ENCODE peak calls at places on chromosomes 2 and 18, in seven cellular contexts. One of them, this sample, is unnamed.

GRCh38 chr2:169221745-169222369 is 140.5 kb downstream of the LRP2 start:
- DNase-seq in AG20443: no peak
- DNase-seq in brain microvascular endothelial cell: no peak
- DNase-seq in CD8-positive, alpha-beta memory T cell: no peak
- DNase-seq in stimulated activated CD8-positive, alpha-beta memory T cell treated with anti-CD3 and anti-CD28 coated beads, Interleukin-4, amount 100 ng/mL, for 4 hours: no peak
- DNase-seq in NT2/D1: no peak
- DNase-seq in IMR-90: no peak
- DNase-seq in this sample: no peak

GRCh38 chr2:241036964-241037421 is 38.6 kb downstream of the SNED1 start:
- DNase-seq in NT2/D1: no peak
- DNase-seq in IMR-90: no peak
- DNase-seq in CD8-positive, alpha-beta memory T cell: no peak
- DNase-seq in brain microvascular endothelial cell: no peak
- DNase-seq in stimulated activated CD8-positive, alpha-beta memory T cell treated with anti-CD3 and anti-CD28 coated beads, Interleukin-4, amount 100 ng/mL, for 4 hours: no peak
- DNase-seq in AG20443: no peak
- DNase-seq in this sample: no peak

GRCh38 chr18:56258178-56258577 is 380.2 kb downstream of the TXNL1 start:
- DNase-seq in IMR-90: peak; percentile 21
- DNase-seq in brain microvascular endothelial cell: no peak
- DNase-seq in stimulated activated CD8-positive, alpha-beta memory T cell treated with anti-CD3 and anti-CD28 coated beads, Interleukin-4, amount 100 ng/mL, for 4 hours: no peak
- DNase-seq in CD8-positive, alpha-beta memory T cell: no peak
- DNase-seq in NT2/D1: no peak
- DNase-seq in AG20443: no peak
- DNase-seq in this sample: no peak

GRCh38 chr2:15112216-15112615 is 448.9 kb downstream of the NBAS start:
- DNase-seq in AG20443: no peak
- DNase-seq in NT2/D1: no peak
- DNase-seq in stimulated activated CD8-positive, alpha-beta memory T cell treated with anti-CD3 and anti-CD28 coated beads, Interleukin-4, amount 100 ng/mL, for 4 hours: no peak
- DNase-seq in IMR-90: peak; percentile 56
- DNase-seq in CD8-positive, alpha-beta memory T cell: no peak
- DNase-seq in brain microvascular endothelial cell: no peak
- DNase-seq in this sample: peak; percentile 62

GRCh38 chr2:29053223-29053622 is 21.1 kb downstream of the PCARE start:
- DNase-seq in CD8-positive, alpha-beta memory T cell: no peak
- DNase-seq in AG20443: no peak
- DNase-seq in NT2/D1: peak; percentile 42
- DNase-seq in IMR-90: peak; percentile 10
- DNase-seq in brain microvascular endothelial cell: no peak
- DNase-seq in stimulated activated CD8-positive, alpha-beta memory T cell treated with anti-CD3 and anti-CD28 coated beads, Interleukin-4, amount 100 ng/mL, for 4 hours: no peak
- DNase-seq in this sample: no peak

GRCh38 chr18:49360582-49360981 is 99.9 kb downstream of the DYM start:
- DNase-seq in NT2/D1: no peak
- DNase-seq in brain microvascular endothelial cell: no peak
- DNase-seq in AG20443: no peak
- DNase-seq in stimulated activated CD8-positive, alpha-beta memory T cell treated with anti-CD3 and anti-CD28 coated beads, Interleukin-4, amount 100 ng/mL, for 4 hours: no peak
- DNase-seq in IMR-90: no peak
- DNase-seq in CD8-positive, alpha-beta memory T cell: no peak
- DNase-seq in this sample: no peak

GRCh38 chr2:68023904-68024303 is 38.9 kb downstream of the C1D start:
- DNase-seq in stimulated activated CD8-positive, alpha-beta memory T cell treated with anti-CD3 and anti-CD28 coated beads, Interleukin-4, amount 100 ng/mL, for 4 hours: no peak
- DNase-seq in NT2/D1: no peak
- DNase-seq in IMR-90: no peak
- DNase-seq in AG20443: no peak
- DNase-seq in brain microvascular endothelial cell: no peak
- DNase-seq in CD8-positive, alpha-beta memory T cell: no peak
- DNase-seq in this sample: no peak

GRCh38 chr2:138059487-138059886 is 95.2 kb downstream of the HNMT start:
- DNase-seq in stimulated activated CD8-positive, alpha-beta memory T cell treated with anti-CD3 and anti-CD28 coated beads, Interleukin-4, amount 100 ng/mL, for 4 hours: no peak
- DNase-seq in CD8-positive, alpha-beta memory T cell: no peak
- DNase-seq in AG20443: no peak
- DNase-seq in NT2/D1: no peak
- DNase-seq in IMR-90: no peak
- DNase-seq in brain microvascular endothelial cell: peak; percentile 89
- DNase-seq in this sample: no peak

GRCh38 chr18:7950380-7951143 is 383.4 kb downstream of the PTPRM start:
- DNase-seq in IMR-90: peak; percentile 74
- DNase-seq in NT2/D1: no peak
- DNase-seq in AG20443: peak; percentile 37
- DNase-seq in stimulated activated CD8-positive, alpha-beta memory T cell treated with anti-CD3 and anti-CD28 coated beads, Interleukin-4, amount 100 ng/mL, for 4 hours: no peak
- DNase-seq in brain microvascular endothelial cell: peak; percentile 85
- DNase-seq in CD8-positive, alpha-beta memory T cell: no peak
- DNase-seq in this sample: no peak

GRCh38 chr2:238098854-238099708 is 1.1 kb upstream of the ESPNL start:
- DNase-seq in CD8-positive, alpha-beta memory T cell: no peak
- DNase-seq in AG20443: peak; percentile 3
- DNase-seq in stimulated activated CD8-positive, alpha-beta memory T cell treated with anti-CD3 and anti-CD28 coated beads, Interleukin-4, amount 100 ng/mL, for 4 hours: no peak
- DNase-seq in IMR-90: no peak
- DNase-seq in NT2/D1: no peak
- DNase-seq in brain microvascular endothelial cell: no peak
- DNase-seq in this sample: no peak

GRCh38 chr2:8018956-8019355 is 662.9 kb upstream of the ID2 start:
- DNase-seq in IMR-90: peak; percentile 9
- DNase-seq in AG20443: peak; percentile 27
- DNase-seq in CD8-positive, alpha-beta memory T cell: no peak
- DNase-seq in NT2/D1: no peak
- DNase-seq in brain microvascular endothelial cell: no peak
- DNase-seq in stimulated activated CD8-positive, alpha-beta memory T cell treated with anti-CD3 and anti-CD28 coated beads, Interleukin-4, amount 100 ng/mL, for 4 hours: no peak
- DNase-seq in this sample: no peak

GRCh38 chr2:164794432-164795231 is 47.0 kb downstream of the COBLL1 start:
- DNase-seq in stimulated activated CD8-positive, alpha-beta memory T cell treated with anti-CD3 and anti-CD28 coated beads, Interleukin-4, amount 100 ng/mL, for 4 hours: no peak
- DNase-seq in IMR-90: no peak
- DNase-seq in brain microvascular endothelial cell: no peak
- DNase-seq in NT2/D1: no peak
- DNase-seq in AG20443: no peak
- DNase-seq in CD8-positive, alpha-beta memory T cell: no peak
- DNase-seq in this sample: no peak

This sample was measured in dermis microvascular lymphatic vessel endothelial cell.